ENCODE peak calls at places on chromosome 22, in four cellular contexts. R, D, T and V are unnamed samples.
A peak's percentile ranks its signal among the peaks of the same experiment; 100 is the strongest.

GRCh38 chr22:48121984-48122383 is 1359.5 kb downstream of the TBC1D22A start:
- DNase-seq in R (no peak), D (no peak), T (no peak), V (no peak)

GRCh38 chr22:19808873-19809478 is 45.7 kb downstream of the GNB1L start:
- DNase-seq in D (no peak), T (no peak), R (no peak), V (no peak)

GRCh38 chr22:35486116-35486631 is 54.5 kb upstream of the RASD2 start:
- DNase-seq in R (no peak), T (no peak), D (no peak), V (no peak)

GRCh38 chr22:24060375-24060788 is 49.3 kb downstream of the CABIN1 start:
- DNase-seq in R (peak; percentile 23), D (no peak), T (peak; percentile 27), V (no peak)

GRCh38 chr22:45127866-45128265 is 35.9 kb upstream of the NUP50 start:
- DNase-seq in T (no peak), D (no peak), R (no peak), V (no peak)

GRCh38 chr22:33300165-33300564 is 242.0 kb upstream of the SYN3 start:
- DNase-seq in R (no peak), D (no peak), T (no peak), V (no peak)

GRCh38 chr22:36279219-36279666 is 26.3 kb downstream of the APOL1 start:
- DNase-seq in R (no peak), D (no peak), T (no peak), V (peak; percentile 25)

GRCh38 chr22:46983046-46983445 is 220.6 kb downstream of the TBC1D22A start:
- DNase-seq in R (no peak), D (no peak), T (no peak), V (no peak)

GRCh38 chr22:39348909-39349505 is 784 bp upstream of the SYNGR1 start:
- DNase-seq in R (no peak), D (no peak), T (no peak), V (no peak)

GRCh38 chr22:37483594-37484114 is 2.5 kb downstream of the MFNG start:
- DNase-seq in T (no peak), D (no peak), R (no peak), V (no peak)

GRCh38 chr22:33659423-33659822 is 260.9 kb downstream of the LARGE1 start:
- DNase-seq in R (peak; percentile 2), T (no peak), D (no peak), V (no peak)

GRCh38 chr22:33710326-33710725 is 209.9 kb downstream of the LARGE1 start:
- DNase-seq in D (no peak), T (no peak), R (no peak), V (no peak)

GRCh38 chr22:35023692-35024363 is 42.1 kb upstream of the ISX start:
- DNase-seq in R (no peak), D (peak; percentile 50), T (peak; percentile 11), V (peak; percentile 56)

GRCh38 chr22:31279327-31279669 is 13.0 kb downstream of the PIK3IP1 start:
- DNase-seq in D (no peak), R (no peak), T (no peak), V (no peak)

GRCh38 chr22:23055448-23056179 is 14.7 kb upstream of the GNAZ start:
- DNase-seq in T (no peak), R (no peak), D (no peak), V (no peak)

GRCh38 chr22:27810566-27810965 is 9.0 kb upstream of the MN1 start:
- DNase-seq in D (no peak), R (peak; percentile 11), T (peak; percentile 5), V (no peak)

GRCh38 chr22:40417041-40417440 is 46.6 kb downstream of the SGSM3 start:
- DNase-seq in R (no peak), D (no peak), T (no peak), V (no peak)

GRCh38 chr22:26318975-26319374 is 110.1 kb upstream of the ASPHD2 start:
- DNase-seq in D (no peak), T (no peak), R (no peak), V (no peak)

GRCh38 chr22:23718371-23719165 is 27.8 kb downstream of the RGL4 start:
- DNase-seq in T (peak; percentile 8), R (no peak), D (no peak), V (peak; percentile 43)

GRCh38 chr22:45242778-45243191 is 2.1 kb upstream of the KIAA0930 start:
- DNase-seq in D (no peak), T (no peak), R (no peak), V (no peak)